ENCODE peak calls at places on chromosomes 3 and 15, in eight cellular contexts. M is IMR-90, I is right lobe of liver, A is breast epithelium, L is transverse colon, R is ovary, T is HCT116, O is heart left ventricle. Q is an unnamed sample.

GRCh38 chr3:135012101-135012500 is 217.0 kb downstream of the EPHB1 start:
- DNase-seq in M (no peak), I (no peak), A (no peak), L (no peak), R (no peak), T (no peak), O (no peak), Q (no peak)

GRCh38 chr15:59399465-59400102 is 26.9 kb upstream of the MYO1E start:
- DNase-seq in M (no peak), I (no peak), A (no peak), L (peak), R (no peak), T (no peak), O (no peak), Q (peak)

GRCh38 chr3:59143447-59143846 is 93.6 kb upstream of the CFAP20DC start:
- DNase-seq in M (no peak), I (no peak), A (no peak), L (no peak), R (no peak), T (peak), O (no peak), Q (no peak)

GRCh38 chr15:69293741-69294615 is 4.7 kb upstream of the PAQR5 start:
- DNase-seq in M (no peak), I (no peak), A (no peak), L (no peak), R (no peak), T (no peak), O (no peak), Q (no peak)

GRCh38 chr3:36695769-36696137 is 68.6 kb downstream of the DCLK3 start:
- DNase-seq in M (peak), I (no peak), A (no peak), L (no peak), R (no peak), T (no peak), O (no peak), Q (no peak)

GRCh38 chr3:129304141-129304540 is 25.5 kb downstream of the HMCES start:
- DNase-seq in M (peak), I (no peak), A (no peak), L (no peak), R (no peak), T (no peak), O (no peak), Q (no peak)

GRCh38 chr15:42826251-42826890 is 89.4 kb upstream of the CDAN1 start:
- DNase-seq in M (no peak), I (no peak), A (no peak), L (no peak), R (no peak), T (no peak), O (no peak), Q (no peak)

GRCh38 chr3:59265566-59265965 is 215.7 kb upstream of the CFAP20DC start:
- DNase-seq in M (no peak), I (no peak), A (no peak), L (no peak), R (no peak), T (no peak), O (no peak), Q (no peak)

GRCh38 chr3:128879125-128879969 is at the start of gene ACAD9:
- DNase-seq in M (peak), I (peak), A (peak), L (peak), R (peak), T (peak), O (peak), Q (peak)

GRCh38 chr15:101024111-101024695 is 105.0 kb downstream of the LRRK1 start:
- DNase-seq in M (peak), I (no peak), A (no peak), L (peak), R (peak), T (no peak), O (peak), Q (no peak)

GRCh38 chr15:93658026-93658790 is 569.2 kb upstream of the RGMA start:
- DNase-seq in M (no peak), I (no peak), A (no peak), L (no peak), R (no peak), T (no peak), O (no peak), Q (no peak)

GRCh38 chr3:133464573-133464972 is 64.7 kb downstream of the BFSP2 start:
- DNase-seq in M (peak), I (no peak), A (no peak), L (no peak), R (no peak), T (no peak), O (no peak), Q (no peak)
- TF ChIP-seq CTCF in M (peak), I (peak), A (peak), L (no peak), R (no peak), T (peak), O (no peak), Q (no peak)

DNA sequence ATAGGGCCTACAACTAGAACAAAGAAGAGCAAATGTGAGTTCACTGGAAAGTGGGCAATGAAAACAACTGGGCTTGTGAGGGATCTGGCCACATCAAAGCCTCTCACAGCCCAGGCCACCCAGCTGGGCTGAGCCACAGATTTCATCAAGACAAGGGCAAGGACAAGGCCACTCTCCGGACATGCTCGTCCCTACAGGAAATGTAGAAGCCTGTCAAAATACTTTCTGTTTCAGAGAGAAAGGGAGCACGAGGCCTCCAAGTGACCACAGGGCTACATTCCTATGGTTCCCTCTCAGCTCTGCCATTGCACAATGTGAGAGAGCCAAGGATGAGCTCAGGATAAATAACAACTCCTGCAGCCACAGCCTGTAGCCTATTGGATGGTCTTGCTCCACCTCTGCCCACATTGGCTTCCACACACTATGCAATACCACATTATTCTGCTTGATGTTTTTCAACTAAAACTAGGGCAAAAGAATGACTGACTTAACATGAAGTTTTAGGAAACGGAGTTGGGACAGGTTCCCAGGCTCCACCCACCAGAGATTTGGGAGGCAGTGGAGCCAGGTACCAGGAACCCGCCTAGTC is 12.1 kb downstream of the TBC1D2B start:
- DNase-seq in M (peak), I (peak), A (peak), L (peak), R (peak), T (no peak), O (peak), Q (peak)
- TF ChIP-seq POLR2A in M (peak), I (peak), A (no peak), L (no peak), R (peak), T (no peak), O (no peak), Q (peak)

DNA sequence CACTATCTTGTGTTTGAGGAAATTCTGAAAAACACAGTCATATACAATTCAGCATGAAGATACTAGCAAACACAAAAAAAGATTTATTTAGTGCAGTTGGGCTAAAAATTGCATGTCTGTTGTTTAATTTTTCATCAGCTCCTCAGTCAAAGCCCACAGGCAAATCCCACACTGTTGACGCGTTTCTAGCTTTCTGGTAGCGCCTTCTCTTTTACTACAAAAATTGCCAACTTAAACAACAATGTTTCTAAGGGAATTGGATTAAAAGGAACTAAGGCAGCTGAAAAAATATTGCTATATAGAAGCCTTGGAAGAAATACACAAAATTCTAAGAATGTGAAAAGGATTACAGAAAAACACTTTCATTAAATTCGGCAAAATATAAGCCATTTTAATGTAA is 196.7 kb upstream of the P2RY1 start:
- DNase-seq in M (no peak), I (no peak), A (no peak), L (no peak), R (no peak), T (no peak), O (no peak), Q (no peak)
- H3K27ac ChIP-seq in M (no peak), I (no peak), A (no peak), L (no peak), R (no peak), T (no peak), O (no peak), Q (no peak)

DNA sequence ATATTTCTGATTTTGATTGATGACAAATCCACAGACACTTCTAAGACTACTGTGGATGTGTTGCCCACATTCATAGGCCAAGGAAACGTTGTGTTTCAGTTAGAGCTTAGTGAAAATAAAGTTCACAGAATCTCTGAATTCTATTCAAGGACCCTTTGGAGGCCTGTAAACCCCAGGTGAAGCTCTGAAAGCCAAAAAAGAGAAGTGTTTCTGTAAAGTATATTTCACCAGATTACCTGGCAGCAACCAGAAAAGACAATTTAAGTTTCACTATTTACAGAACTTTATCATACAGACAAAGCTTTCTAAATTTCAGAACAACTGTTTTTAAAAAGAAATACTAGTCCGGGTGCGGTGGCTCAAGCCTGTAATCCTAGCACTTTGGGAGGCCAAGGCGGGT is 2.6 kb downstream of the CLPX start:
- DNase-seq in M (no peak), I (no peak), A (no peak), L (no peak), R (no peak), T (no peak), O (no peak), Q (no peak)
- TF ChIP-seq CTCF in M (no peak), I (no peak), A (no peak), L (no peak), R (no peak), T (no peak), O (no peak), Q (no peak)

DNA sequence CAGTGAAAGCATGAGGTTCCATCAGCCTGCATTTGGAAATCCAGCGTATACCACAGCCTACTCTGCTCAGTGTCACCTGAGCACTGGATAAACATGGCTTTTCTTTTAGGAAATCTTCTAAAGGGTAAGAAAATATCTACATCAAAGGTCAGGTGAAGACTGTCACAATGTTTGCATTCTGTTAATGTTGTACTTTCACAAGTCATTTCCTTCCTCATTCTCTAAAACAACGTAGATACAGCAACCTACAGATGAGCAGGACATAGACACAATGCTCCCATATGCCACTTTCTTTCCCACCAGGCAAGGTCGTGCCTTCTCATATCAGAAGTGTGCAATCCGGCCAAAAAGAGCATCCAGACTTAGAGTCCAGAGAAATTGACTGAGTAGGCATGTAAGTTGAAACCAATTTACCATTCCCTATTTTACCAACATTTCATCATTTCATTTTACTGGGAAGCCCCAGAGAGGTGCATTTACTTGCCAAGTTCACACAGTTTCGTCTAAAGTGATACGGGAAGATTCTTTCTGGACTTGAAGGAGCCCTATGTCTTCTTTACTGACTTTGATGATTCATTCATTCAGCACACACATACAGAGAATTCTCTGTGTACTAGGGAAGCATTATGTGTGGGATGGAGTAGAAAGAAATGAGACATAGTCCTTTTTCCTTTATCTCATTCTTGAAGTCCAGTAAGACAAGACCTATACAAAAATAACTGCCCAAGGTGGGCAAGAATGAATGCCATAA is 30.6 kb upstream of the LPP start:
- DNase-seq in M (peak), I (no peak), A (no peak), L (no peak), R (no peak), T (no peak), O (no peak), Q (no peak)
- TF ChIP-seq POLR2A in M (no peak), I (no peak), A (no peak), L (no peak), R (no peak), T (no peak), O (no peak), Q (no peak)

DNA sequence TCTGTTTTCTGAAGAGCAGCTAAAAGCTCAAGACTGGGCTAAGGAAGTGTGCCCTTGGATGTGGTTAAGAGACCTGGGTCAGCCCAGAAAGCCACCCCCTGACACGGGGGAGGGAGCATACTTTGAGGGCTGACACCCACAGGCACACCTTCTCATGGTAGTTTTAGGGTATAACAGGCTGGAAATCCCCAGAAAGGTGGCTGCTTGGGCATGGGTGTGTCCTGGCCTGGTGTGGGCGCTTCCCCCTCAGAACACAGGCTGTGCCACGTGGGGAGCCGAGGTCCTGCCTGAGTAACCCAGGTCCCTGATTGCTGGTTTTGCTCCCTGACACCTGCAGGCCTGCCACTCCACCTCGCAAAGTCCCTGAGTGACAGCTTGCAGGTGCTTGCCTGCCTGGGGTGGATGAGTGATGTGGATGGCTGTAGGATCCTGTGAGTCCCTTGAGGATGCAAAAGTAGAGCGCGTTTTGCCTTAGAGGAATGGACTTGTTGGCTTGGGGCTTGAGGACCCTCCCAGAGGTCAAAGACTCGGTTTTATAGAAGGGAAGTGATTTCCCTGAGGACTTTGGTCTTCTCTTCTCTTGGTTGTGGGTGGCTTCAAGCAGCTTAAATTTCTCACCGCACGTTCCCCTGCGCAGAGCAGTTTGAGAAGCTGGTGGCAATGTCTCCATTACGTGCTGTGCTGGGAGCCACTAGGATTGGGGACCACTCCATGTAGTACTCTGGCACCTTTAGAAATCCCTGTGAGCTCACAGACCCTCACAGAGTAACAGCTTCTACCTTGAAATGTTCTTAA is 94.4 kb downstream of the DNASE1L3 start:
- DNase-seq in M (no peak), I (no peak), A (no peak), L (no peak), R (no peak), T (no peak), O (no peak), Q (no peak)
- H3K27ac ChIP-seq in M (peak), I (peak), A (peak), L (peak), R (no peak), T (no peak), O (no peak), Q (no peak)

GRCh38 chr15:86115138-86115801 is 35.6 kb downstream of the AGBL1 start:
- DNase-seq in M (no peak), I (no peak), A (no peak), L (no peak), R (no peak), T (no peak), O (no peak), Q (no peak)
- TF ChIP-seq CTCF in M (no peak), I (no peak), A (no peak), L (no peak), R (no peak), T (peak), O (no peak), Q (no peak)

GRCh38 chr3:196969001-196969659 is 497 bp upstream of the PIGZ start:
- DNase-seq in M (no peak), I (peak), A (no peak), L (peak), R (no peak), T (no peak), O (no peak), Q (peak)

GRCh38 chr3:196969660-196970546 is 1.3 kb upstream of the PIGZ start:
- DNase-seq in M (peak), I (peak), A (no peak), L (peak), R (no peak), T (no peak), O (peak), Q (peak)

GRCh38 chr3:196966526-196967401 is 1.9 kb downstream of the PIGZ start:
- DNase-seq in M (no peak), I (no peak), A (no peak), L (no peak), R (no peak), T (no peak), O (no peak), Q (no peak)

GRCh38 chr3:196967412-196968232 is 1.0 kb downstream of the PIGZ start:
- DNase-seq in M (no peak), I (no peak), A (no peak), L (no peak), R (no peak), T (no peak), O (no peak), Q (no peak)

GRCh38 chr3:196968233-196969000 is at the start of gene PIGZ:
- DNase-seq in M (no peak), I (peak), A (no peak), L (peak), R (no peak), T (no peak), O (peak), Q (no peak)
- TF ChIP-seq POLR2A in M (no peak), I (peak), A (no peak), L (no peak), R (no peak), T (peak), O (no peak), Q (no peak)